ENCODE peak calls at places on chromosomes 7 and 10, in seven cellular contexts. One of them, this sample, is unnamed.

GRCh38 chr7:15417341-15417988 is 144.3 kb downstream of the AGMO start:
- DNase-seq in psoas muscle: no peak
- DNase-seq in K562: no peak
- DNase-seq in HFF-Myc: no peak
- DNase-seq in fibroblast of pulmonary artery: no peak
- DNase-seq in neural progenitor cell: no peak
- DNase-seq in CD4-positive, alpha-beta memory T cell: no peak
- DNase-seq in this sample: no peak

GRCh38 chr7:158865462-158865922 is 9.1 kb downstream of the DYNC2I1 start:
- DNase-seq in HFF-Myc: peak
- DNase-seq in psoas muscle: no peak
- DNase-seq in CD4-positive, alpha-beta memory T cell: no peak
- DNase-seq in fibroblast of pulmonary artery: no peak
- DNase-seq in K562: peak
- DNase-seq in neural progenitor cell: no peak
- DNase-seq in this sample: no peak

GRCh38 chr10:104317195-104318095 is 20.8 kb downstream of the ITPRIP start:
- DNase-seq in HFF-Myc: no peak
- DNase-seq in psoas muscle: peak
- DNase-seq in CD4-positive, alpha-beta memory T cell: no peak
- DNase-seq in fibroblast of pulmonary artery: peak
- DNase-seq in K562: no peak
- DNase-seq in neural progenitor cell: no peak
- DNase-seq in this sample: no peak

GRCh38 chr10:67837519-67838314 is at the start of gene DNAJC12:
- DNase-seq in fibroblast of pulmonary artery: peak
- DNase-seq in K562: peak
- DNase-seq in neural progenitor cell: peak
- DNase-seq in psoas muscle: no peak
- DNase-seq in HFF-Myc: peak
- DNase-seq in CD4-positive, alpha-beta memory T cell: peak
- DNase-seq in this sample: no peak

GRCh38 chr10:49362596-49363260 is 33.2 kb downstream of the DRGX start:
- DNase-seq in K562: no peak
- DNase-seq in fibroblast of pulmonary artery: no peak
- DNase-seq in HFF-Myc: no peak
- DNase-seq in neural progenitor cell: no peak
- DNase-seq in psoas muscle: no peak
- DNase-seq in CD4-positive, alpha-beta memory T cell: no peak
- DNase-seq in this sample: peak

GRCh38 chr10:91798736-91799579 is 732 bp downstream of the TNKS2 start:
- DNase-seq in psoas muscle: peak
- DNase-seq in HFF-Myc: peak
- DNase-seq in fibroblast of pulmonary artery: peak
- DNase-seq in CD4-positive, alpha-beta memory T cell: peak
- DNase-seq in neural progenitor cell: peak
- DNase-seq in K562: no peak
- DNase-seq in this sample: no peak

GRCh38 chr10:65346466-65346865 is 1579.4 kb upstream of the LRRTM3 start:
- DNase-seq in HFF-Myc: no peak
- DNase-seq in fibroblast of pulmonary artery: no peak
- DNase-seq in neural progenitor cell: no peak
- DNase-seq in psoas muscle: no peak
- DNase-seq in CD4-positive, alpha-beta memory T cell: no peak
- DNase-seq in K562: no peak
- DNase-seq in this sample: no peak

GRCh38 chr10:132990684-132991545 is 48.5 kb upstream of the CFAP46 start:
- DNase-seq in CD4-positive, alpha-beta memory T cell: no peak
- DNase-seq in fibroblast of pulmonary artery: no peak
- DNase-seq in neural progenitor cell: no peak
- DNase-seq in HFF-Myc: no peak
- DNase-seq in K562: no peak
- DNase-seq in psoas muscle: peak
- DNase-seq in this sample: no peak

GRCh38 chr7:26398436-26399308 is 107.0 kb downstream of the SNX10 start:
- DNase-seq in psoas muscle: peak
- DNase-seq in K562: peak
- DNase-seq in HFF-Myc: no peak
- DNase-seq in fibroblast of pulmonary artery: peak
- DNase-seq in neural progenitor cell: peak
- DNase-seq in CD4-positive, alpha-beta memory T cell: no peak
- DNase-seq in this sample: peak

GRCh38 chr10:31404640-31405039 is 85.6 kb downstream of the ZEB1 start:
- DNase-seq in psoas muscle: no peak
- DNase-seq in fibroblast of pulmonary artery: peak
- DNase-seq in CD4-positive, alpha-beta memory T cell: no peak
- DNase-seq in HFF-Myc: no peak
- DNase-seq in K562: peak
- DNase-seq in neural progenitor cell: no peak
- DNase-seq in this sample: no peak

GRCh38 chr10:88896336-88897018 is 16.4 kb downstream of the STAMBPL1 start:
- DNase-seq in psoas muscle: no peak
- DNase-seq in K562: no peak
- DNase-seq in CD4-positive, alpha-beta memory T cell: no peak
- DNase-seq in neural progenitor cell: no peak
- DNase-seq in HFF-Myc: no peak
- DNase-seq in fibroblast of pulmonary artery: no peak
- DNase-seq in this sample: no peak

GRCh38 chr10:96374004-96374403 is 15.2 kb upstream of the OPALIN start:
- DNase-seq in neural progenitor cell: no peak
- DNase-seq in CD4-positive, alpha-beta memory T cell: no peak
- DNase-seq in psoas muscle: no peak
- DNase-seq in fibroblast of pulmonary artery: no peak
- DNase-seq in K562: no peak
- DNase-seq in HFF-Myc: no peak
- DNase-seq in this sample: no peak

GRCh38 chr10:75430000-75430763 is 1.2 kb upstream of the LRMDA start:
- DNase-seq in CD4-positive, alpha-beta memory T cell: no peak
- DNase-seq in psoas muscle: peak
- DNase-seq in fibroblast of pulmonary artery: peak
- DNase-seq in neural progenitor cell: peak
- DNase-seq in K562: no peak
- DNase-seq in HFF-Myc: no peak
- DNase-seq in this sample: peak

GRCh38 chr7:88344271-88344670 is 37.6 kb upstream of the STEAP4 start:
- DNase-seq in HFF-Myc: no peak
- DNase-seq in CD4-positive, alpha-beta memory T cell: no peak
- DNase-seq in neural progenitor cell: no peak
- DNase-seq in fibroblast of pulmonary artery: no peak
- DNase-seq in psoas muscle: no peak
- DNase-seq in K562: no peak
- DNase-seq in this sample: no peak

GRCh38 chr10:70376436-70377378 is 5.7 kb downstream of the LRRC20 start:
- DNase-seq in CD4-positive, alpha-beta memory T cell: no peak
- DNase-seq in psoas muscle: no peak
- DNase-seq in HFF-Myc: no peak
- DNase-seq in fibroblast of pulmonary artery: no peak
- DNase-seq in neural progenitor cell: no peak
- DNase-seq in K562: no peak
- DNase-seq in this sample: no peak

GRCh38 chr7:43522406-43523156 is 60.3 kb upstream of the STK17A start:
- DNase-seq in fibroblast of pulmonary artery: peak
- DNase-seq in HFF-Myc: no peak
- DNase-seq in psoas muscle: no peak
- DNase-seq in CD4-positive, alpha-beta memory T cell: no peak
- DNase-seq in neural progenitor cell: no peak
- DNase-seq in K562: no peak
- DNase-seq in this sample: no peak

GRCh38 chr7:93142127-93142526 is 6.1 kb downstream of the SAMD9L start:
- DNase-seq in fibroblast of pulmonary artery: peak
- DNase-seq in psoas muscle: no peak
- DNase-seq in neural progenitor cell: no peak
- DNase-seq in K562: no peak
- DNase-seq in CD4-positive, alpha-beta memory T cell: no peak
- DNase-seq in HFF-Myc: no peak
- DNase-seq in this sample: no peak

GRCh38 chr10:132879408-132880147 is 62.8 kb downstream of the CFAP46 start:
- DNase-seq in HFF-Myc: no peak
- DNase-seq in psoas muscle: peak
- DNase-seq in neural progenitor cell: no peak
- DNase-seq in fibroblast of pulmonary artery: no peak
- DNase-seq in CD4-positive, alpha-beta memory T cell: no peak
- DNase-seq in K562: no peak
- DNase-seq in this sample: peak

GRCh38 chr10:129095980-129096339 is 371.1 kb upstream of the MGMT start:
- DNase-seq in neural progenitor cell: no peak
- DNase-seq in K562: no peak
- DNase-seq in psoas muscle: no peak
- DNase-seq in fibroblast of pulmonary artery: no peak
- DNase-seq in CD4-positive, alpha-beta memory T cell: no peak
- DNase-seq in HFF-Myc: no peak
- DNase-seq in this sample: no peak

GRCh38 chr7:106045592-106045991 is 66.5 kb downstream of the SYPL1 start:
- DNase-seq in HFF-Myc: no peak
- DNase-seq in fibroblast of pulmonary artery: peak
- DNase-seq in psoas muscle: no peak
- DNase-seq in neural progenitor cell: no peak
- DNase-seq in CD4-positive, alpha-beta memory T cell: no peak
- DNase-seq in K562: no peak
- DNase-seq in this sample: no peak

GRCh38 chr7:121832347-121832746 is 40.6 kb upstream of the PTPRZ1 start:
- DNase-seq in HFF-Myc: no peak
- DNase-seq in psoas muscle: no peak
- DNase-seq in neural progenitor cell: no peak
- DNase-seq in CD4-positive, alpha-beta memory T cell: no peak
- DNase-seq in K562: no peak
- DNase-seq in fibroblast of pulmonary artery: no peak
- DNase-seq in this sample: no peak

GRCh38 chr7:47730135-47730534 is 148.2 kb upstream of the TNS3 start:
- DNase-seq in psoas muscle: no peak
- DNase-seq in HFF-Myc: no peak
- DNase-seq in neural progenitor cell: no peak
- DNase-seq in fibroblast of pulmonary artery: peak
- DNase-seq in K562: no peak
- DNase-seq in CD4-positive, alpha-beta memory T cell: no peak
- DNase-seq in this sample: no peak

GRCh38 chr7:129775695-129776396 is 164.3 kb downstream of the NRF1 start:
- DNase-seq in neural progenitor cell: peak
- DNase-seq in CD4-positive, alpha-beta memory T cell: no peak
- DNase-seq in fibroblast of pulmonary artery: no peak
- DNase-seq in K562: no peak
- DNase-seq in HFF-Myc: no peak
- DNase-seq in psoas muscle: no peak
- DNase-seq in this sample: no peak
- H3K4me3 ChIP-seq in neural progenitor cell: no peak
- H3K4me3 ChIP-seq in CD4-positive, alpha-beta memory T cell: no peak
- H3K4me3 ChIP-seq in fibroblast of pulmonary artery: no peak
- H3K4me3 ChIP-seq in K562: no peak
- H3K4me3 ChIP-seq in HFF-Myc: no peak
- H3K4me3 ChIP-seq in psoas muscle: no peak
- H3K4me3 ChIP-seq in this sample: no peak

DNA sequence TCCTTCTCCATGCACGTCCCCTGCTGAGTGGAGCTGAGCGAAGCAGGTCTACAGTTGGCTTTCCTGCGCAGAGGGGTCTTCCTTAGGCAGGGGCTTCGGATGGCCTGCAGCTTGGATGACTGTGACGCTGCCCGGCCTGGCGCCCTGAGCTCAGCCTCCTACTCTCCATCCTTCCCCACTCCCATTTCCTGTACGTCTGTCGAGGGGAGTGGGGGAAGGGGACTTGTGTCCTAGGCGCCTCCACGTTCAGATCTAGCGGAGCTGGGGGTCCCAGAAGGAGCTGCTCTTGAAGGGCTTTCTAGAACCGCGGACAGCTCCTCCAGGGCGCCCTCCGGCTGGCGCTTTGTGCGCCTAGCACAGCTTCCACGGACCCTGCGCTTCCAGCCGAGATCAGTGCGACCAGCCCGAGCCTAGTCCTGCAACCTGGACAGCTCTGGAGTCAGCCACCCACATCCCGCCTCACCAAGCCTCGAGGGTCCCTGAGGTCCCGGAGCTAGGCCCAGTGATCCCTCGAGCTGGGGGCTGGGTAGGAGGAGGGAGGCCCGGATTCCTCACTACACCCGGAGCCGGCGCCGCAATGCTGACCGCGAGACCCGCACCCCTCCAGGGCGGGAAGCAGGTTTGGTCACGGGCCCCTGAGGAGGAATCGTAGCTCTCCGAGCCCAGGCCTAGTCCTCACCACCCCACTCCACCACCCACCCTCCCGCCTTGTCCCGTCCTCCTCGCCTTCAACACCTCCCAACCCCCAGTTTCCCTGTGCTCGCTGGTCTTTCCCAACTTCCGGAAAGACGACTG is 1.8 kb downstream of the GRID1 start:
- DNase-seq in neural progenitor cell: peak
- DNase-seq in psoas muscle: peak
- DNase-seq in fibroblast of pulmonary artery: no peak
- DNase-seq in CD4-positive, alpha-beta memory T cell: no peak
- DNase-seq in K562: no peak
- DNase-seq in HFF-Myc: no peak
- DNase-seq in this sample: peak
- H3K4me3 ChIP-seq in neural progenitor cell: peak
- H3K4me3 ChIP-seq in psoas muscle: peak
- H3K4me3 ChIP-seq in fibroblast of pulmonary artery: no peak
- H3K4me3 ChIP-seq in CD4-positive, alpha-beta memory T cell: no peak
- H3K4me3 ChIP-seq in K562: no peak
- H3K4me3 ChIP-seq in HFF-Myc: no peak
- H3K4me3 ChIP-seq in this sample: peak

GRCh38 chr7:4713183-4713784 is 31.2 kb downstream of the FOXK1 start:
- DNase-seq in neural progenitor cell: peak
- DNase-seq in HFF-Myc: no peak
- DNase-seq in CD4-positive, alpha-beta memory T cell: no peak
- DNase-seq in psoas muscle: no peak
- DNase-seq in fibroblast of pulmonary artery: peak
- DNase-seq in K562: peak
- DNase-seq in this sample: peak
- H3K4me3 ChIP-seq in neural progenitor cell: no peak
- H3K4me3 ChIP-seq in HFF-Myc: no peak
- H3K4me3 ChIP-seq in CD4-positive, alpha-beta memory T cell: no peak
- H3K4me3 ChIP-seq in psoas muscle: no peak
- H3K4me3 ChIP-seq in fibroblast of pulmonary artery: no peak
- H3K4me3 ChIP-seq in K562: no peak
- H3K4me3 ChIP-seq in this sample: peak

DNA sequence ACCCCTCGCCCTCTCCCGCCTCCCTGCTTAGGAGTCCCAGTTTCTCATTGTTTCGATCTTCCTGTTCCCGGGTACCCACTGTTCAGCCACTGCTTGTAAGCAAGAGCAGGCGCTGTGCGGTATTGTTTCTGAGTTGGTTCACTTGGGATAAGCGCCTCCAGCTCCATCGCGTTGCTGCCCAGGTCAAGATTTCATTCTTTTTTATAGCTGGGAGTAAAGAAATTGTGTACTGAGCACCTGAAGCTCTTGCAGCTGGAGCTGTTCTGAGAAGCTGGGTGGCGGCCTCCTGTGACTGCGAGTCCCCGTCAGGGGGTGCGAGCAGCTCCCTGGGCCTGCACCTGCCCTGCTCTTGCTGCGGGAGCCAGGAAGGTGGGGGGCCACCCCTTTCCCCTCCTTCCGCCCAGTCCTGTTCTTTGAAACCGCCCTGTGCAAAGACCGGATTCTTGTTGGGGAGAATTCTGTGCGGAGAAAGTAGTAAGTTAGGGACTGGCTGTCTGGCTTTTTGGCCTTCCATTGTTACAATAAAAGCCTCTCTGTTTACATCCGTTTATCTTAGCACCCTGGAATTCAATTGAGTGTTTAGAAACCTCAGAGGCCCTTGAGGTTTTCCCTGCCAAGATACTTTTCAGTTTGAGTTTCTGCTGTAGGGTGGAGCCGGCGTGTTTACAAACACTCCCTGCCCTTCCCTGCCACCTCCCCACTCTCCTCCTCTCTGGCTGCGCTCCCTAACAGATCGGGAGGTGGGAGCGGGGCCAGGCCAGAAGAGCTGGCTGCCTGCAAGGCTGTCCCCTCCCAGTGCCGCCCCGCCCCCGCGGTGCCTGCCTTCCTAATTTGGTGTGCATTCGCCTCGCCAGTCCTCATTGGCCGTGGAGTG is 30.8 kb upstream of the AP5Z1 start:
- DNase-seq in CD4-positive, alpha-beta memory T cell: peak
- DNase-seq in neural progenitor cell: peak
- DNase-seq in fibroblast of pulmonary artery: peak
- DNase-seq in HFF-Myc: peak
- DNase-seq in psoas muscle: peak
- DNase-seq in K562: peak
- DNase-seq in this sample: peak
- H3K4me3 ChIP-seq in CD4-positive, alpha-beta memory T cell: peak
- H3K4me3 ChIP-seq in neural progenitor cell: peak
- H3K4me3 ChIP-seq in fibroblast of pulmonary artery: peak
- H3K4me3 ChIP-seq in HFF-Myc: no peak
- H3K4me3 ChIP-seq in psoas muscle: peak
- H3K4me3 ChIP-seq in K562: peak
- H3K4me3 ChIP-seq in this sample: peak